ENCODE peak calls at places on chromosomes 16 and 17, in five cellular contexts. Y, F, Q, B and L are unnamed samples.

GRCh38 chr17:38685485-38685884 is 10.7 kb upstream of the EPOP start:
- DNase-seq in Q (no peak), B (no peak), Y (peak), F (no peak), L (no peak)

GRCh38 chr17:66542183-66542966 is 240.0 kb downstream of the PRKCA start:
- DNase-seq in Q (no peak), F (no peak), B (no peak), Y (no peak), L (no peak)

GRCh38 chr17:7632492-7632894 is 2.6 kb downstream of the SHBG start:
- DNase-seq in Y (no peak), B (peak), Q (no peak), F (no peak), L (no peak)

GRCh38 chr16:87098361-87098760 is 218.8 kb downstream of the C16orf95 start:
- DNase-seq in F (no peak), Q (no peak), B (peak), Y (no peak), L (no peak)

GRCh38 chr17:78817123-78817522 is 23.5 kb downstream of the USP36 start:
- DNase-seq in Y (no peak), F (no peak), B (no peak), Q (no peak), L (no peak)

GRCh38 chr16:69626256-69626655 is 60.5 kb downstream of the NFAT5 start:
- DNase-seq in Y (no peak), F (no peak), Q (no peak), B (no peak), L (no peak)

GRCh38 chr17:10149573-10150399 is 48.6 kb downstream of the GAS7 start:
- DNase-seq in B (no peak), Y (no peak), Q (no peak), F (no peak), L (no peak)

GRCh38 chr17:18987230-18987610 is 17.3 kb downstream of the FAM83G start:
- DNase-seq in Y (no peak), F (no peak), Q (no peak), B (no peak), L (no peak)

GRCh38 chr17:81329279-81329926 is 34.3 kb upstream of the SLC38A10 start:
- DNase-seq in Q (peak), Y (peak), B (peak), F (peak), L (peak)

GRCh38 chr17:49850772-49851386 is 3.0 kb upstream of the TAC4 start:
- DNase-seq in Q (no peak), Y (peak), B (no peak), F (no peak), L (no peak)

GRCh38 chr17:57852041-57852954 is 2.5 kb upstream of the MRPS23 start:
- DNase-seq in B (no peak), Y (no peak), Q (no peak), F (no peak), L (no peak)

GRCh38 chr17:21453144-21453982 is 77.2 kb downstream of the KCNJ12 start:
- DNase-seq in Q (no peak), B (no peak), Y (no peak), F (no peak), L (no peak)

GRCh38 chr17:38751803-38752118 is 780 bp upstream of the PSMB3 start:
- DNase-seq in Q (peak), Y (peak), B (peak), F (peak), L (peak)

GRCh38 chr16:57478396-57479024 is 7.8 kb downstream of the DOK4 start:
- DNase-seq in Y (no peak), Q (no peak), F (no peak), B (no peak), L (no peak)

GRCh38 chr17:79834575-79835469 is 4.4 kb downstream of the CBX4 start:
- DNase-seq in Y (peak), B (no peak), Q (no peak), F (no peak), L (no peak)

GRCh38 chr17:2241823-2242222 is 61.8 kb downstream of the SMG6 start:
- DNase-seq in B (no peak), Q (no peak), Y (no peak), F (no peak), L (no peak)

GRCh38 chr17:74054249-74054648 is 149.2 kb upstream of the RPL38 start:
- DNase-seq in Q (no peak), B (no peak), Y (no peak), F (no peak), L (no peak)

GRCh38 chr16:88638323-88639230 is at the start of gene IL17C:
- DNase-seq in Q (no peak), Y (no peak), B (peak), F (no peak), L (no peak)

GRCh38 chr16:85296859-85297698 is 184.8 kb upstream of the CIBAR2 start:
- DNase-seq in B (peak), Q (no peak), Y (no peak), F (no peak), L (no peak)

GRCh38 chr17:7557147-7557764 is 1.3 kb upstream of the TNFSF13 start:
- DNase-seq in B (no peak), F (no peak), Q (no peak), Y (no peak), L (no peak)

GRCh38 chr17:49200423-49201083 is 9.8 kb downstream of the GNGT2 start:
- DNase-seq in F (no peak), Q (no peak), B (no peak), Y (no peak), L (no peak)

GRCh38 chr16:14501331-14502255 is 128.5 kb downstream of the PARN start:
- DNase-seq in Y (peak), F (peak), Q (peak), B (peak), L (peak)

GRCh38 chr16:54942353-54942943 is 11.8 kb downstream of the IRX5 start:
- DNase-seq in Y (no peak), F (no peak), Q (no peak), B (no peak), L (no peak)
- TF ChIP-seq CTCF in Y (no peak), F (no peak), Q (no peak), B (no peak), L (no peak)

GRCh38 chr17:3963214-3964201 is 729 bp downstream of the ATP2A3 start:
- DNase-seq in B (peak), Y (no peak), F (no peak), Q (no peak), L (no peak)

GRCh38 chr17:3964203-3965122 is at the start of gene ATP2A3:
- DNase-seq in Q (no peak), Y (peak), F (no peak), B (peak), L (no peak)

GRCh38 chr17:3961564-3962047 is 2.6 kb downstream of the ATP2A3 start:
- DNase-seq in Y (no peak), F (no peak), Q (no peak), B (no peak), L (no peak)

GRCh38 chr17:3960764-3961163 is 3.5 kb downstream of the ATP2A3 start:
- DNase-seq in B (peak), F (no peak), Y (no peak), Q (no peak), L (no peak)

DNA sequence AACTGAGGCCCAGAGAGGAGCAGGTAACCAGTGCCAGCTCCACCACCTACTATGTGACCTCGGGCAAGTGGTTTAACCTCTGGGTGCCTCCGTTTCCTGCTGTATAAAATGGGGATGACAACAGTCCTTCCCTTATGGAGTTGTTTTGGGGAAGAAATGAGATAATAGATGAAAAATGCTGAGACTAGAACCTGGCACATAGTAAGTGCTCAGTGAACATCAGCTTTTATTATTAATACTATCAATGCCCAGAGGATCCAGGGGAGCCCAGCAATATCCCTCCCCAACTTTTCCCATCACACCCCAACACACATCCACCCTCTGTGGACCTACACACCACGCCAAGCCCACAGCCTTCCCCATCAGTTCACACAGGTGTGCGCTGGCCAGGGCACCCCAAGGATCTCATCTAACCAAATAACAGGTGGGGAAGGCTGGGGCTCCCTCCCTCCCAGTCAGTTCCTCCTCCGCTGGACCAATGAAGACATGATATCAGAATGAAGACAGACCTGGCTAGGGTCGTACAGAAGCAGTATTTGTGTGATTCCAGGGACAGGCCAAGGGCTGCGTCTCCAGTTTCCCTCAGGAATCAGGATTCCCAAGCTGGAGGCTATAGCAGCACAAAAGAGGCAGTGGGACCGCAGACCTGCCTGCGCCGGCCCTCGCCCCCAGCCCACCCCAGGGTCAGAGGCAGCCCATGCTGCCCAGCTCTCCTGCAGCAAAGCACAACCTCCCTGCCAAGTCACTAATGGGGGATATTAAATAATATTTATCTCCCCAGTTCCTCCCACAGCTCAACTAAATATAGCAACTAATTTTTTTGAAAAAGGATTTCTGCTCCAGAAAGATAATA is 1.8 kb downstream of the ATP2A3 start:
- DNase-seq in B (no peak), Q (no peak), F (no peak), Y (no peak), L (no peak)
- TF ChIP-seq CTCF in B (no peak), Q (no peak), F (no peak), Y (no peak), L (no peak)

GRCh38 chr16:1941162-1941923 is 1.7 kb downstream of the MSRB1 start:
- DNase-seq in B (peak), F (no peak), Y (no peak), Q (no peak), L (no peak)
- TF ChIP-seq CTCF in B (peak), F (no peak), Y (no peak), Q (no peak), L (no peak)

GRCh38 chr16:30041841-30042240 is 10.8 kb upstream of the TLCD3B start:
- DNase-seq in Y (no peak), F (no peak), B (no peak), Q (no peak), L (no peak)
- TF ChIP-seq CTCF in Y (peak), F (peak), B (peak), Q (peak), L (no peak)

GRCh38 chr16:21950782-21951521 is 2.2 kb upstream of the UQCRC2 start:
- DNase-seq in B (no peak), F (no peak), Y (no peak), Q (no peak), L (no peak)
- TF ChIP-seq CTCF in B (peak), F (peak), Y (peak), Q (peak), L (peak)

GRCh38 chr17:29566473-29567361 is at the start of gene ABHD15:
- DNase-seq in Y (peak), Q (peak), F (no peak), B (peak), L (no peak)
- TF ChIP-seq CTCF in Y (no peak), Q (no peak), F (no peak), B (no peak), L (no peak)